ENCODE peak calls at places on chromosomes 12 and 14, in five cellular contexts. M is anterior cingulate cortex; C is astrocyte of the hippocampus; K is HS-5; J is activated naive CD4-positive, alpha-beta T cell. D is an unnamed sample.

GRCh38 chr14:89178802-89179201 is 238.2 kb downstream of the FOXN3 start:
- DNase-seq in M (no peak), C (peak; percentile 37), K (no peak), J (no peak), D (no peak)

GRCh38 chr12:55755246-55755645 is 12.3 kb downstream of the GDF11 start:
- DNase-seq in M (no peak), C (peak; percentile 13), K (no peak), J (no peak), D (no peak)

GRCh38 chr12:56119361-56119796 is 1.3 kb downstream of the ZC3H10 start:
- DNase-seq in M (peak; percentile 2), C (peak; percentile 90), K (peak; percentile 66), J (no peak), D (peak; percentile 90)

GRCh38 chr12:19375888-19376287 is 63.4 kb upstream of the AEBP2 start:
- DNase-seq in M (no peak), C (no peak), K (no peak), J (no peak), D (no peak)

GRCh38 chr12:119804011-119804641 is 73.0 kb downstream of the CIT start:
- DNase-seq in M (peak; percentile 45), C (peak; percentile 89), K (no peak), J (no peak), D (peak; percentile 70)

GRCh38 chr12:102119674-102120563 is at the start of the genes NUP37 and PARPBP:
- DNase-seq in M (peak; percentile 75), C (peak; percentile 95), K (peak; percentile 64), J (peak; percentile 82), D (peak; percentile 96)

GRCh38 chr14:90534091-90534837 is 137.4 kb downstream of the CALM1 start:
- DNase-seq in M (no peak), C (peak; percentile 77), K (no peak), J (no peak), D (peak; percentile 66)

GRCh38 chr14:53810221-53810620 is 146.4 kb downstream of the BMP4 start:
- DNase-seq in M (no peak), C (no peak), K (no peak), J (no peak), D (no peak)

GRCh38 chr14:91892918-91893527 is 25.7 kb upstream of the TC2N start:
- DNase-seq in M (no peak), C (peak; percentile 38), K (no peak), J (no peak), D (peak; percentile 49)

GRCh38 chr12:115934046-115934445 is 343.4 kb downstream of the MED13L start:
- DNase-seq in M (no peak), C (no peak), K (no peak), J (no peak), D (no peak)

GRCh38 chr12:33794954-33795353 is 227.3 kb upstream of the ALG10 start:
- DNase-seq in M (no peak), C (no peak), K (no peak), J (no peak), D (no peak)

GRCh38 chr14:88242426-88242825 is 80.6 kb downstream of the KCNK10 start:
- DNase-seq in M (no peak), C (no peak), K (no peak), J (no peak), D (no peak)

GRCh38 chr12:8697476-8698131 is at the start of gene RIMKLB:
- DNase-seq in M (peak; percentile 68), C (peak; percentile 94), K (peak; percentile 30), J (peak; percentile 38), D (peak; percentile 89)